ENCODE peak calls at places on chromosomes 4 and X, in seven cellular contexts. W, I, S, G, Z, J and X are unnamed samples.

GRCh38 chr4:40482985-40483647 is 146.5 kb downstream of the RBM47 start:
- DNase-seq in G (no peak), I (no peak), W (no peak), Z (no peak), S (no peak), J (no peak), X (no peak)

GRCh38 chr4:110869114-110869513 is 246.2 kb upstream of the PITX2 start:
- DNase-seq in Z (no peak), W (no peak), G (peak; percentile 65), I (peak; percentile 78), S (no peak), J (no peak), X (peak; percentile 91)

GRCh38 chr4:54215379-54216072 is 13.6 kb upstream of the PDGFRA start:
- DNase-seq in S (no peak), G (no peak), I (no peak), W (no peak), Z (no peak), J (no peak), X (no peak)

GRCh38 chr4:124090007-124090406 is 622.5 kb downstream of the ANKRD50 start:
- DNase-seq in J (no peak), I (no peak), S (no peak), G (no peak), Z (no peak), W (no peak), X (no peak)

GRCh38 chr4:95637047-95637600 is 88.4 kb upstream of the UNC5C start:
- DNase-seq in J (no peak), S (no peak), Z (no peak), W (no peak), I (no peak), G (peak; percentile 61), X (peak; percentile 82)

GRCh38 chr4:184959309-184959708 is 59.0 kb upstream of the HELT start:
- DNase-seq in Z (no peak), W (no peak), I (no peak), J (no peak), G (no peak), S (no peak), X (no peak)

GRCh38 chr4:15457401-15458201 is 12.1 kb upstream of the CC2D2A start:
- DNase-seq in Z (peak; percentile 24), G (peak; percentile 78), W (no peak), I (peak; percentile 57), J (no peak), S (no peak), X (peak; percentile 9)

GRCh38 chr4:184274288-184274951 is 56.7 kb upstream of the ENPP6 start:
- DNase-seq in S (no peak), I (no peak), Z (no peak), W (no peak), G (no peak), J (no peak), X (no peak)

GRCh38 chrX:43882294-43882681 is at the start of gene MAOB:
- DNase-seq in J (no peak), W (peak; percentile 39), G (no peak), Z (no peak), S (no peak), I (no peak), X (no peak)

GRCh38 chr4:94410678-94411206 is 41.0 kb upstream of the PDLIM5 start:
- DNase-seq in J (peak; percentile 60), Z (peak; percentile 27), G (peak; percentile 97), I (no peak), W (no peak), S (no peak), X (no peak)

GRCh38 chrX:109954333-109954732 is 48.6 kb upstream of the TMEM164 start:
- DNase-seq in J (no peak), I (peak; percentile 18), S (no peak), Z (no peak), W (no peak), G (peak; percentile 76), X (peak; percentile 58)

GRCh38 chr4:105978684-105979296 is 83.5 kb downstream of the NPNT start:
- DNase-seq in W (no peak), J (no peak), G (peak; percentile 79), Z (peak; percentile 26), I (peak; percentile 75), S (no peak), X (no peak)

GRCh38 chrX:129600981-129601424 is 53.8 kb downstream of the APLN start:
- DNase-seq in J (peak; percentile 19), W (no peak), G (no peak), Z (no peak), S (no peak), I (peak; percentile 26), X (peak; percentile 85)

GRCh38 chr4:4714330-4714729 is 145.1 kb upstream of the MSX1 start:
- DNase-seq in I (peak; percentile 45), J (no peak), Z (no peak), G (no peak), S (no peak), W (no peak), X (no peak)

GRCh38 chr4:137755033-137755471 is 222.8 kb upstream of the PCDH18 start:
- DNase-seq in I (peak; percentile 83), Z (no peak), S (no peak), J (no peak), W (no peak), G (peak; percentile 51), X (peak; percentile 72)

GRCh38 chrX:129842510-129843208 is 1.0 kb downstream of the ZDHHC9 start:
- DNase-seq in I (peak; percentile 18), W (no peak), G (peak; percentile 69), J (no peak), S (no peak), Z (no peak), X (no peak)

GRCh38 chr4:156693557-156693956 is 278.0 kb downstream of the PDGFC start:
- DNase-seq in G (no peak), J (no peak), I (no peak), S (no peak), Z (no peak), W (no peak), X (no peak)